ENCODE peak calls at places on chromosomes 12 and 14, in ten cellular contexts. One of them, this sample, is unnamed. For H3K36me3, the result is how much of the 10 kb centered on the place peaks cover.

GRCh38 chr14:97274626-97275025 is 477.4 kb downstream of the VRK1 start:
- DNase-seq in left ventricle myocardium inferior: no peak
- DNase-seq in pancreas: no peak
- DNase-seq in body of pancreas: no peak
- DNase-seq in lung: no peak
- DNase-seq in kidney epithelial cell: no peak
- DNase-seq in Caco-2: no peak
- DNase-seq in mammary epithelial cell: no peak
- DNase-seq in tibial nerve: no peak
- DNase-seq in thoracic aorta: no peak
- DNase-seq in this sample: no peak

GRCh38 chr12:84054811-84055210 is 857.8 kb downstream of the SLC6A15 start:
- DNase-seq in body of pancreas: no peak
- DNase-seq in thoracic aorta: no peak
- DNase-seq in left ventricle myocardium inferior: no peak
- DNase-seq in pancreas: no peak
- DNase-seq in mammary epithelial cell: no peak
- DNase-seq in Caco-2: no peak
- DNase-seq in kidney epithelial cell: no peak
- DNase-seq in tibial nerve: no peak
- DNase-seq in lung: no peak
- DNase-seq in this sample: no peak

GRCh38 chr12:85155791-85156190 is 119.6 kb downstream of the LRRIQ1 start:
- DNase-seq in thoracic aorta: no peak
- DNase-seq in mammary epithelial cell: no peak
- DNase-seq in tibial nerve: no peak
- DNase-seq in Caco-2: no peak
- DNase-seq in pancreas: no peak
- DNase-seq in kidney epithelial cell: no peak
- DNase-seq in body of pancreas: no peak
- DNase-seq in lung: no peak
- DNase-seq in left ventricle myocardium inferior: no peak
- DNase-seq in this sample: peak

GRCh38 chr14:54805080-54805479 is 97.5 kb downstream of the GCH1 start:
- DNase-seq in body of pancreas: no peak
- DNase-seq in lung: no peak
- DNase-seq in Caco-2: no peak
- DNase-seq in thoracic aorta: no peak
- DNase-seq in mammary epithelial cell: no peak
- DNase-seq in pancreas: no peak
- DNase-seq in kidney epithelial cell: no peak
- DNase-seq in tibial nerve: no peak
- DNase-seq in left ventricle myocardium inferior: no peak
- DNase-seq in this sample: no peak

GRCh38 chr14:103550451-103551337 is 11.8 kb downstream of the BAG5 start:
- DNase-seq in left ventricle myocardium inferior: peak
- DNase-seq in lung: no peak
- DNase-seq in body of pancreas: no peak
- DNase-seq in Caco-2: no peak
- DNase-seq in pancreas: peak
- DNase-seq in mammary epithelial cell: no peak
- DNase-seq in kidney epithelial cell: peak
- DNase-seq in thoracic aorta: no peak
- DNase-seq in tibial nerve: no peak
- DNase-seq in this sample: no peak

GRCh38 chr12:119412811-119413794 is 78.6 kb downstream of the CCDC60 start:
- DNase-seq in tibial nerve: peak
- DNase-seq in mammary epithelial cell: peak
- DNase-seq in pancreas: no peak
- DNase-seq in left ventricle myocardium inferior: peak
- DNase-seq in lung: peak
- DNase-seq in thoracic aorta: no peak
- DNase-seq in kidney epithelial cell: peak
- DNase-seq in body of pancreas: peak
- DNase-seq in Caco-2: peak
- DNase-seq in this sample: peak

GRCh38 chr12:117827660-117828059 is 141.1 kb downstream of the KSR2 start:
- DNase-seq in body of pancreas: no peak
- DNase-seq in mammary epithelial cell: no peak
- DNase-seq in lung: no peak
- DNase-seq in pancreas: no peak
- DNase-seq in thoracic aorta: no peak
- DNase-seq in kidney epithelial cell: no peak
- DNase-seq in left ventricle myocardium inferior: no peak
- DNase-seq in Caco-2: no peak
- DNase-seq in tibial nerve: no peak
- DNase-seq in this sample: no peak

GRCh38 chr14:61146896-61147295 is 134.2 kb downstream of the TMEM30B start:
- DNase-seq in kidney epithelial cell: no peak
- DNase-seq in left ventricle myocardium inferior: no peak
- DNase-seq in mammary epithelial cell: no peak
- DNase-seq in thoracic aorta: no peak
- DNase-seq in Caco-2: no peak
- DNase-seq in tibial nerve: no peak
- DNase-seq in body of pancreas: no peak
- DNase-seq in lung: peak
- DNase-seq in pancreas: no peak
- DNase-seq in this sample: no peak

GRCh38 chr12:117279606-117280005 is 81.8 kb downstream of the NOS1 start:
- DNase-seq in left ventricle myocardium inferior: no peak
- DNase-seq in pancreas: no peak
- DNase-seq in mammary epithelial cell: no peak
- DNase-seq in kidney epithelial cell: no peak
- DNase-seq in thoracic aorta: no peak
- DNase-seq in Caco-2: no peak
- DNase-seq in tibial nerve: no peak
- DNase-seq in lung: no peak
- DNase-seq in body of pancreas: no peak
- DNase-seq in this sample: no peak

DNA sequence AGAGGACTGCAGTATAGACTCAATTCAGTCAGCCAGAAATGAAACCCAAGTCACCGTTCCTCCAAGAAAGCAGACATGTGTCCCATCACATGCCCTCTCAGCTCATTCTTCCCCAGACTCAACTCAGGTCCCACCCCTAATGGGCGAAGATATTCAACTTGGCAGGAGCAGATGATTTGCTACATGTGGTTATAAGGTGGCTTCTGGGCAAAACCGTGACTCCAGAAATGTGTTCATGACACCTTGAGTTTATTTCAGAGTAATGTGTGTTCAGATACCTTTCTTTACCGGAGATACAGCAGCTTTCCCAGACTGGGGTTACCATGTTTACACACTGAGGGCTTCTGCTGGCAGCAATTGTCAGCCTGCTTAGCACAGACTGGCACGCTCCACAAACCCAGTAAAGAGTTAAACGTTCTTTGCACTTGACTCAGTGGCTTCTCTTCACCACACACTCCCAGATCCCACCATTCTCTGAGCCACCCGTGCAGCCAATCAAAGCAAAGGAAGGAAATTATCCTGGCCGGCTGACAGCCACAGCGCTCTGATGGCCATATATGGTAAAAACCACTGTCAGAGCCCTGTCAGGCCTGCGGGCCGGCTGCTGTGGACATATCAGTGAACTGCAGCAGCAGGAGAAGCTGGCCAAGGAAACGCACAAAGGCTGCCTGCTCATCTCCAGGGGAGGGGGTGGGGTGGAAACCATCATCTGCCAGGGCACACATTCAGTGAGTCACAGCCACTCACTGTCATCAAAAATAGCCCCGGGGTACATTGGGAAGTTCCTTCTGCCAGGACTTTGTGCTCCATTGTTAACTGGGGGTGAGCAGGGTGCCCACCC is 39.9 kb downstream of the CORO1C start:
- DNase-seq in mammary epithelial cell: peak
- DNase-seq in lung: peak
- DNase-seq in kidney epithelial cell: peak
- DNase-seq in pancreas: peak
- DNase-seq in thoracic aorta: peak
- DNase-seq in tibial nerve: peak
- DNase-seq in left ventricle myocardium inferior: peak
- DNase-seq in body of pancreas: peak
- DNase-seq in Caco-2: peak
- DNase-seq in this sample: peak
- H3K4me3 ChIP-seq in mammary epithelial cell: peak
- H3K4me3 ChIP-seq in lung: no peak
- H3K4me3 ChIP-seq in kidney epithelial cell: no peak
- H3K4me3 ChIP-seq in pancreas: peak
- H3K4me3 ChIP-seq in thoracic aorta: peak
- H3K4me3 ChIP-seq in tibial nerve: peak
- H3K4me3 ChIP-seq in left ventricle myocardium inferior: peak
- H3K4me3 ChIP-seq in body of pancreas: no peak
- H3K4me3 ChIP-seq in Caco-2: peak
- H3K4me3 ChIP-seq in this sample: no peak

GRCh38 chr12:51217133-51217967 is 512 bp downstream of the POU6F1 start:
- DNase-seq in kidney epithelial cell: no peak
- DNase-seq in mammary epithelial cell: no peak
- DNase-seq in lung: peak
- DNase-seq in Caco-2: peak
- DNase-seq in tibial nerve: peak
- DNase-seq in thoracic aorta: no peak
- DNase-seq in body of pancreas: peak
- DNase-seq in left ventricle myocardium inferior: peak
- DNase-seq in pancreas: peak
- DNase-seq in this sample: no peak
- TF ChIP-seq CTCF in kidney epithelial cell: peak
- TF ChIP-seq CTCF in mammary epithelial cell: no peak
- TF ChIP-seq CTCF in lung: no peak
- TF ChIP-seq CTCF in Caco-2: peak
- TF ChIP-seq CTCF in tibial nerve: peak
- TF ChIP-seq CTCF in thoracic aorta: no peak
- TF ChIP-seq CTCF in body of pancreas: no peak
- TF ChIP-seq CTCF in left ventricle myocardium inferior: peak
- TF ChIP-seq CTCF in pancreas: no peak
- TF ChIP-seq CTCF in this sample: peak

GRCh38 chr12:109084425-109084824 is 8.8 kb downstream of the ALKBH2 start:
- DNase-seq in tibial nerve: no peak
- DNase-seq in thoracic aorta: no peak
- DNase-seq in lung: no peak
- DNase-seq in kidney epithelial cell: no peak
- DNase-seq in mammary epithelial cell: no peak
- DNase-seq in body of pancreas: no peak
- DNase-seq in pancreas: no peak
- DNase-seq in left ventricle myocardium inferior: no peak
- DNase-seq in Caco-2: no peak
- DNase-seq in this sample: no peak

GRCh38 chr12:109088818-109089217 is 4.5 kb downstream of the ALKBH2 start:
- DNase-seq in tibial nerve: no peak
- DNase-seq in kidney epithelial cell: no peak
- DNase-seq in Caco-2: no peak
- DNase-seq in pancreas: no peak
- DNase-seq in body of pancreas: no peak
- DNase-seq in thoracic aorta: no peak
- DNase-seq in mammary epithelial cell: no peak
- DNase-seq in left ventricle myocardium inferior: no peak
- DNase-seq in lung: no peak
- DNase-seq in this sample: no peak

GRCh38 chr12:109089683-109090082 is 3.6 kb downstream of the ALKBH2 start:
- DNase-seq in Caco-2: no peak
- DNase-seq in left ventricle myocardium inferior: no peak
- DNase-seq in lung: no peak
- DNase-seq in pancreas: no peak
- DNase-seq in kidney epithelial cell: no peak
- DNase-seq in tibial nerve: no peak
- DNase-seq in mammary epithelial cell: no peak
- DNase-seq in thoracic aorta: no peak
- DNase-seq in body of pancreas: no peak
- DNase-seq in this sample: no peak

GRCh38 chr12:109085590-109085989 is 7.7 kb downstream of the ALKBH2 start:
- DNase-seq in body of pancreas: no peak
- DNase-seq in mammary epithelial cell: no peak
- DNase-seq in kidney epithelial cell: no peak
- DNase-seq in left ventricle myocardium inferior: no peak
- DNase-seq in lung: no peak
- DNase-seq in Caco-2: no peak
- DNase-seq in thoracic aorta: no peak
- DNase-seq in tibial nerve: no peak
- DNase-seq in pancreas: no peak
- DNase-seq in this sample: no peak

DNA sequence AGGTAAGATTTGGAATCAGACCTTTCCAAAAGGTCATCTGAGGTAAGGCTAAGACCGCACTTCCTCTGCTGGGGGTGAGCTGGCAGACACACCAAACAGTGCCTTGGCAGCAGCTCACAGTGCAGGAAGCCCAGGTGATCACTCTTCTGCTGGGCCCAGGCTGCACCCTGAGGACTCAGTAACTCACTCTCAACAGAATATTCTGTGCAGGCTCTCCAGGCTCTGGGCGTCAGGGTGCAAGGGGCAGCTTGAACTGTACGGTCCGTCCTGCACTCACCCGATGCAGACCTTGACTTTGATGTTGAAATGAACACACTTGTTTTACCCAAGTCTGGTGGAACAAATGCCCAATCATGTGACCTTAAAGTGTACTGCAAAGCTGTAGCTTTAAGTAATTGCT is 6.0 kb downstream of the ALKBH2 start:
- DNase-seq in thoracic aorta: no peak
- DNase-seq in kidney epithelial cell: no peak
- DNase-seq in lung: no peak
- DNase-seq in pancreas: no peak
- DNase-seq in tibial nerve: no peak
- DNase-seq in Caco-2: no peak
- DNase-seq in mammary epithelial cell: peak
- DNase-seq in left ventricle myocardium inferior: no peak
- DNase-seq in body of pancreas: peak
- DNase-seq in this sample: no peak
- H3K36me3 ChIP-seq in thoracic aorta: under half
- H3K36me3 ChIP-seq in kidney epithelial cell: under half
- H3K36me3 ChIP-seq in lung: under half
- H3K36me3 ChIP-seq in pancreas: under half
- H3K36me3 ChIP-seq in tibial nerve: under half
- H3K36me3 ChIP-seq in Caco-2: under half
- H3K36me3 ChIP-seq in mammary epithelial cell: under half
- H3K36me3 ChIP-seq in left ventricle myocardium inferior: half or more
- H3K36me3 ChIP-seq in body of pancreas: under half
- H3K36me3 ChIP-seq in this sample: under half

GRCh38 chr14:21299562-21300130 is 19.8 kb downstream of the RPGRIP1 start:
- DNase-seq in tibial nerve: no peak
- DNase-seq in mammary epithelial cell: no peak
- DNase-seq in thoracic aorta: no peak
- DNase-seq in kidney epithelial cell: no peak
- DNase-seq in lung: no peak
- DNase-seq in Caco-2: no peak
- DNase-seq in body of pancreas: no peak
- DNase-seq in left ventricle myocardium inferior: no peak
- DNase-seq in pancreas: no peak
- DNase-seq in this sample: no peak

GRCh38 chr14:21298358-21298757 is 18.5 kb downstream of the RPGRIP1 start:
- DNase-seq in mammary epithelial cell: no peak
- DNase-seq in Caco-2: no peak
- DNase-seq in kidney epithelial cell: no peak
- DNase-seq in left ventricle myocardium inferior: no peak
- DNase-seq in tibial nerve: no peak
- DNase-seq in pancreas: no peak
- DNase-seq in thoracic aorta: no peak
- DNase-seq in lung: no peak
- DNase-seq in body of pancreas: no peak
- DNase-seq in this sample: no peak

GRCh38 chr14:21302013-21302857 is 22.4 kb downstream of the RPGRIP1 start:
- DNase-seq in thoracic aorta: no peak
- DNase-seq in pancreas: no peak
- DNase-seq in tibial nerve: no peak
- DNase-seq in lung: no peak
- DNase-seq in body of pancreas: no peak
- DNase-seq in Caco-2: no peak
- DNase-seq in kidney epithelial cell: no peak
- DNase-seq in mammary epithelial cell: no peak
- DNase-seq in left ventricle myocardium inferior: no peak
- DNase-seq in this sample: no peak

GRCh38 chr14:21300892-21301291 is 21.0 kb downstream of the RPGRIP1 start:
- DNase-seq in pancreas: peak
- DNase-seq in mammary epithelial cell: no peak
- DNase-seq in kidney epithelial cell: no peak
- DNase-seq in Caco-2: peak
- DNase-seq in thoracic aorta: no peak
- DNase-seq in left ventricle myocardium inferior: peak
- DNase-seq in body of pancreas: peak
- DNase-seq in lung: no peak
- DNase-seq in tibial nerve: no peak
- DNase-seq in this sample: no peak
- H3K4me3 ChIP-seq in pancreas: peak
- H3K4me3 ChIP-seq in mammary epithelial cell: peak
- H3K4me3 ChIP-seq in kidney epithelial cell: peak
- H3K4me3 ChIP-seq in Caco-2: peak
- H3K4me3 ChIP-seq in thoracic aorta: peak
- H3K4me3 ChIP-seq in left ventricle myocardium inferior: peak
- H3K4me3 ChIP-seq in body of pancreas: no peak
- H3K4me3 ChIP-seq in lung: no peak
- H3K4me3 ChIP-seq in tibial nerve: no peak
- H3K4me3 ChIP-seq in this sample: no peak

This sample was measured in bronchial epithelial cell.